ENCODE peak calls at places on chromosomes 1 and 21, in five cellular contexts. One of them, this sample, is unnamed.

GRCh38 chr1:25724201-25724600 is 75.8 kb upstream of the SELENON start:
- DNase-seq in transverse colon: no peak
- DNase-seq in cardiac muscle cell: no peak
- DNase-seq in endothelial cell: no peak
- DNase-seq in adipocyte: no peak
- DNase-seq in this sample: no peak

GRCh38 chr1:66809736-66810326 is 8.8 kb upstream of the INSL5 start:
- DNase-seq in adipocyte: peak; percentile 82
- DNase-seq in transverse colon: no peak
- DNase-seq in cardiac muscle cell: no peak
- DNase-seq in endothelial cell: no peak
- DNase-seq in this sample: no peak

GRCh38 chr1:6245086-6245868 is 1.3 kb downstream of the HES3 start:
- DNase-seq in transverse colon: peak; percentile 78
- DNase-seq in endothelial cell: peak; percentile 93
- DNase-seq in adipocyte: peak; percentile 91
- DNase-seq in cardiac muscle cell: peak; percentile 92
- DNase-seq in this sample: peak; percentile 70

GRCh38 chr1:84164156-84164555 is 20.1 kb downstream of the PRKACB start:
- DNase-seq in transverse colon: no peak
- DNase-seq in endothelial cell: no peak
- DNase-seq in adipocyte: peak; percentile 48
- DNase-seq in cardiac muscle cell: no peak
- DNase-seq in this sample: no peak

GRCh38 chr1:157992031-157992568 is 1.3 kb upstream of the KIRREL1 start:
- DNase-seq in adipocyte: peak; percentile 93
- DNase-seq in cardiac muscle cell: peak; percentile 83
- DNase-seq in transverse colon: peak; percentile 67
- DNase-seq in endothelial cell: peak; percentile 80
- DNase-seq in this sample: peak; percentile 71

GRCh38 chr1:2496087-2496622 is 20.1 kb downstream of the PLCH2 start:
- DNase-seq in adipocyte: no peak
- DNase-seq in transverse colon: peak; percentile 19
- DNase-seq in cardiac muscle cell: no peak
- DNase-seq in endothelial cell: no peak
- DNase-seq in this sample: no peak

GRCh38 chr21:37266515-37267221 is 466 bp downstream of the VPS26C start:
- DNase-seq in transverse colon: no peak
- DNase-seq in adipocyte: peak; percentile 75
- DNase-seq in endothelial cell: peak; percentile 54
- DNase-seq in cardiac muscle cell: peak; percentile 64
- DNase-seq in this sample: peak; percentile 22

GRCh38 chr1:203467550-203467921 is 8.1 kb upstream of the PRELP start:
- DNase-seq in cardiac muscle cell: no peak
- DNase-seq in adipocyte: no peak
- DNase-seq in endothelial cell: no peak
- DNase-seq in transverse colon: peak; percentile 59
- DNase-seq in this sample: no peak

GRCh38 chr1:17250601-17251000 is 1.7 kb downstream of the PADI3 start:
- DNase-seq in transverse colon: peak; percentile 93
- DNase-seq in adipocyte: no peak
- DNase-seq in endothelial cell: no peak
- DNase-seq in cardiac muscle cell: no peak
- DNase-seq in this sample: peak; percentile 24

GRCh38 chr21:40204956-40205355 is 337.7 kb downstream of the PCP4 start:
- DNase-seq in endothelial cell: no peak
- DNase-seq in adipocyte: no peak
- DNase-seq in transverse colon: no peak
- DNase-seq in cardiac muscle cell: no peak
- DNase-seq in this sample: no peak

GRCh38 chr1:51288578-51288977 is 41.8 kb downstream of the TTC39A start:
- DNase-seq in adipocyte: no peak
- DNase-seq in cardiac muscle cell: no peak
- DNase-seq in transverse colon: no peak
- DNase-seq in endothelial cell: no peak
- DNase-seq in this sample: no peak

GRCh38 chr1:5311634-5312298 is 657.4 kb downstream of the AJAP1 start:
- DNase-seq in adipocyte: no peak
- DNase-seq in endothelial cell: no peak
- DNase-seq in cardiac muscle cell: no peak
- DNase-seq in transverse colon: no peak
- DNase-seq in this sample: no peak

GRCh38 chr1:52748119-52748518 is 21.9 kb downstream of the ZYG11B start:
- DNase-seq in cardiac muscle cell: no peak
- DNase-seq in transverse colon: no peak
- DNase-seq in adipocyte: peak; percentile 48
- DNase-seq in endothelial cell: no peak
- DNase-seq in this sample: peak; percentile 47

GRCh38 chr1:4371849-4372248 is 282.6 kb upstream of the AJAP1 start:
- DNase-seq in cardiac muscle cell: no peak
- DNase-seq in adipocyte: no peak
- DNase-seq in transverse colon: no peak
- DNase-seq in endothelial cell: no peak
- DNase-seq in this sample: no peak

GRCh38 chr1:116949213-116949985 is 39.7 kb downstream of the PTGFRN start:
- DNase-seq in adipocyte: no peak
- DNase-seq in cardiac muscle cell: no peak
- DNase-seq in endothelial cell: no peak
- DNase-seq in transverse colon: no peak
- DNase-seq in this sample: peak; percentile 60

GRCh38 chr1:205229399-205229861 is 1.7 kb downstream of the TMCC2 start:
- DNase-seq in endothelial cell: peak; percentile 46
- DNase-seq in cardiac muscle cell: peak; percentile 59
- DNase-seq in adipocyte: peak; percentile 46
- DNase-seq in transverse colon: peak; percentile 66
- DNase-seq in this sample: peak; percentile 81

GRCh38 chr1:222926566-222926965 is 111.7 kb downstream of the DISP1 start:
- DNase-seq in cardiac muscle cell: no peak
- DNase-seq in endothelial cell: no peak
- DNase-seq in adipocyte: no peak
- DNase-seq in transverse colon: no peak
- DNase-seq in this sample: no peak